ENCODE peak calls at places on chromosome 11, in five cellular contexts. M is HAP-1; X is activated CD4-positive, CD25-positive, alpha-beta regulatory T cell; D is central memory CD4-positive, alpha-beta T cell; B is HEK293T. R is an unnamed sample.

GRCh38 chr11:125756050-125756449 is 10.0 kb downstream of the PATE1 start:
- DNase-seq in M (no peak), B (no peak), X (no peak), D (no peak), R (no peak)

GRCh38 chr11:33063326-33063775 is 24.0 kb downstream of the TCP11L1 start:
- DNase-seq in B (no peak), D (no peak), X (no peak), M (no peak), R (no peak)

GRCh38 chr11:31493235-31493634 is 16.2 kb downstream of the IMMP1L start:
- DNase-seq in D (no peak), M (no peak), B (no peak), X (no peak), R (no peak)

GRCh38 chr11:122895591-122895990 is 13.0 kb downstream of the JHY start:
- DNase-seq in D (no peak), M (peak), B (no peak), X (no peak), R (peak)

GRCh38 chr11:14789879-14790484 is 102.0 kb downstream of the CYP2R1 start:
- DNase-seq in B (no peak), M (no peak), D (no peak), X (no peak), R (no peak)

GRCh38 chr11:84290647-84291046 is 1004.5 kb upstream of the CCDC90B start:
- DNase-seq in B (no peak), M (no peak), X (no peak), D (no peak), R (no peak)

GRCh38 chr11:67522844-67523555 is at the start of gene CABP2:
- DNase-seq in M (no peak), B (no peak), D (no peak), X (no peak), R (no peak)

GRCh38 chr11:129732926-129733325 is 82.7 kb upstream of the TMEM45B start:
- DNase-seq in M (no peak), B (no peak), D (no peak), X (no peak), R (no peak)

GRCh38 chr11:76803023-76803422 is 19.9 kb downstream of the TSKU start:
- DNase-seq in M (no peak), X (no peak), B (no peak), D (no peak), R (no peak)

GRCh38 chr11:77082838-77083552 is 16.2 kb downstream of the CAPN5 start:
- DNase-seq in X (no peak), D (peak), B (no peak), M (no peak), R (no peak)

GRCh38 chr11:2168286-2169000 is 3.2 kb downstream of the TH start:
- DNase-seq in M (no peak), X (no peak), D (no peak), B (no peak), R (no peak)

GRCh38 chr11:119169272-119169719 is 771 bp downstream of the NLRX1 start:
- DNase-seq in M (peak), X (no peak), B (peak), D (no peak), R (no peak)

GRCh38 chr11:2211113-2211971 is 39.7 kb upstream of the TH start:
- DNase-seq in B (no peak), X (no peak), M (peak), D (no peak), R (peak)

GRCh38 chr11:41451011-41451410 is 8.4 kb downstream of the LRRC4C start:
- DNase-seq in B (no peak), D (no peak), M (no peak), X (no peak), R (no peak)

GRCh38 chr11:17154409-17155159 is 53.2 kb downstream of the PIK3C2A start:
- DNase-seq in D (no peak), M (no peak), B (no peak), X (no peak), R (no peak)

GRCh38 chr11:117220568-117220967 is 11.3 kb downstream of the PCSK7 start:
- DNase-seq in X (no peak), B (no peak), D (no peak), M (no peak), R (no peak)

GRCh38 chr11:72352859-72353551 is 81.3 kb downstream of the CLPB start:
- DNase-seq in B (peak), X (no peak), M (no peak), D (no peak), R (no peak)

GRCh38 chr11:65867284-65868071 is 5.1 kb downstream of the EFEMP2 start:
- DNase-seq in D (no peak), M (peak), B (no peak), X (no peak), R (no peak)

GRCh38 chr11:43397251-43397650 is 38.5 kb downstream of the TTC17 start:
- DNase-seq in D (no peak), B (no peak), M (no peak), X (no peak), R (no peak)

GRCh38 chr11:22510741-22511140 is 114.9 kb downstream of the FANCF start:
- DNase-seq in M (no peak), D (no peak), B (no peak), X (no peak), R (no peak)

GRCh38 chr11:2762451-2762850 is 62.7 kb upstream of the KCNQ1OT1 start:
- DNase-seq in M (no peak), B (no peak), X (no peak), D (no peak), R (no peak)

R was measured in NCI-H1930.